ENCODE peak calls at places on chromosomes 6 and 20, in ten cellular contexts. One of them, this sample, is unnamed.

GRCh38 chr6:156910938-156911337 is 133.8 kb downstream of the ARID1B start:
- DNase-seq in effector memory CD4-positive, alpha-beta T cell: no peak
- DNase-seq in stomach: no peak
- DNase-seq in transverse colon: no peak
- DNase-seq in ascending aorta: no peak
- DNase-seq in HAP-1: no peak
- DNase-seq in RWPE2: no peak
- DNase-seq in heart right ventricle: no peak
- DNase-seq in choroid plexus epithelial cell: peak
- DNase-seq in Panc1: no peak
- DNase-seq in this sample: no peak

GRCh38 chr20:37986873-37987601 is 46.2 kb downstream of the TTI1 start:
- DNase-seq in choroid plexus epithelial cell: no peak
- DNase-seq in HAP-1: peak
- DNase-seq in Panc1: no peak
- DNase-seq in heart right ventricle: peak
- DNase-seq in transverse colon: peak
- DNase-seq in stomach: peak
- DNase-seq in ascending aorta: peak
- DNase-seq in RWPE2: no peak
- DNase-seq in effector memory CD4-positive, alpha-beta T cell: no peak
- DNase-seq in this sample: no peak

GRCh38 chr6:27471365-27472115 is 1.4 kb downstream of the ZNF184 start:
- DNase-seq in HAP-1: peak
- DNase-seq in choroid plexus epithelial cell: peak
- DNase-seq in heart right ventricle: no peak
- DNase-seq in transverse colon: no peak
- DNase-seq in RWPE2: no peak
- DNase-seq in Panc1: no peak
- DNase-seq in effector memory CD4-positive, alpha-beta T cell: no peak
- DNase-seq in ascending aorta: no peak
- DNase-seq in stomach: no peak
- DNase-seq in this sample: no peak

GRCh38 chr6:125639621-125640020 is 109.8 kb upstream of the HEY2 start:
- DNase-seq in choroid plexus epithelial cell: no peak
- DNase-seq in effector memory CD4-positive, alpha-beta T cell: no peak
- DNase-seq in Panc1: no peak
- DNase-seq in stomach: no peak
- DNase-seq in HAP-1: no peak
- DNase-seq in transverse colon: no peak
- DNase-seq in ascending aorta: no peak
- DNase-seq in heart right ventricle: no peak
- DNase-seq in RWPE2: no peak
- DNase-seq in this sample: no peak

GRCh38 chr20:61933481-61933950 is 132.2 kb downstream of the TAF4 start:
- DNase-seq in heart right ventricle: peak
- DNase-seq in transverse colon: no peak
- DNase-seq in stomach: no peak
- DNase-seq in choroid plexus epithelial cell: no peak
- DNase-seq in ascending aorta: no peak
- DNase-seq in HAP-1: no peak
- DNase-seq in RWPE2: peak
- DNase-seq in effector memory CD4-positive, alpha-beta T cell: no peak
- DNase-seq in Panc1: no peak
- DNase-seq in this sample: no peak

GRCh38 chr6:50822078-50822476 is 3.4 kb downstream of the TFAP2B start:
- DNase-seq in heart right ventricle: no peak
- DNase-seq in choroid plexus epithelial cell: no peak
- DNase-seq in HAP-1: no peak
- DNase-seq in effector memory CD4-positive, alpha-beta T cell: no peak
- DNase-seq in Panc1: no peak
- DNase-seq in RWPE2: no peak
- DNase-seq in ascending aorta: no peak
- DNase-seq in stomach: no peak
- DNase-seq in transverse colon: no peak
- DNase-seq in this sample: no peak

GRCh38 chr6:16473908-16474791 is 235.8 kb downstream of the GMPR start:
- DNase-seq in HAP-1: no peak
- DNase-seq in stomach: no peak
- DNase-seq in transverse colon: no peak
- DNase-seq in Panc1: no peak
- DNase-seq in ascending aorta: no peak
- DNase-seq in effector memory CD4-positive, alpha-beta T cell: no peak
- DNase-seq in RWPE2: no peak
- DNase-seq in choroid plexus epithelial cell: no peak
- DNase-seq in heart right ventricle: no peak
- DNase-seq in this sample: no peak

GRCh38 chr6:47135772-47136171 is 93.6 kb upstream of the ADGRF1 start:
- DNase-seq in transverse colon: no peak
- DNase-seq in HAP-1: no peak
- DNase-seq in RWPE2: no peak
- DNase-seq in effector memory CD4-positive, alpha-beta T cell: no peak
- DNase-seq in Panc1: peak
- DNase-seq in ascending aorta: no peak
- DNase-seq in choroid plexus epithelial cell: peak
- DNase-seq in heart right ventricle: no peak
- DNase-seq in stomach: no peak
- DNase-seq in this sample: peak

GRCh38 chr6:103672169-103672568 is 1187.5 kb downstream of the HACE1 start:
- DNase-seq in HAP-1: no peak
- DNase-seq in ascending aorta: no peak
- DNase-seq in choroid plexus epithelial cell: peak
- DNase-seq in stomach: no peak
- DNase-seq in effector memory CD4-positive, alpha-beta T cell: no peak
- DNase-seq in transverse colon: no peak
- DNase-seq in Panc1: no peak
- DNase-seq in heart right ventricle: no peak
- DNase-seq in RWPE2: no peak
- DNase-seq in this sample: no peak

GRCh38 chr20:15241696-15242095 is 904.3 kb upstream of the FLRT3 start:
- DNase-seq in heart right ventricle: no peak
- DNase-seq in Panc1: no peak
- DNase-seq in choroid plexus epithelial cell: peak
- DNase-seq in stomach: no peak
- DNase-seq in HAP-1: no peak
- DNase-seq in RWPE2: no peak
- DNase-seq in transverse colon: no peak
- DNase-seq in effector memory CD4-positive, alpha-beta T cell: no peak
- DNase-seq in ascending aorta: no peak
- DNase-seq in this sample: no peak

GRCh38 chr20:12064540-12064939 is 146.8 kb downstream of the BTBD3 start:
- DNase-seq in ascending aorta: no peak
- DNase-seq in effector memory CD4-positive, alpha-beta T cell: no peak
- DNase-seq in HAP-1: no peak
- DNase-seq in Panc1: no peak
- DNase-seq in RWPE2: no peak
- DNase-seq in stomach: no peak
- DNase-seq in transverse colon: no peak
- DNase-seq in heart right ventricle: no peak
- DNase-seq in choroid plexus epithelial cell: no peak
- DNase-seq in this sample: no peak

GRCh38 chr20:50450961-50451752 is 59.0 kb upstream of the PTPN1 start:
- DNase-seq in choroid plexus epithelial cell: peak
- DNase-seq in Panc1: no peak
- DNase-seq in stomach: peak
- DNase-seq in RWPE2: no peak
- DNase-seq in effector memory CD4-positive, alpha-beta T cell: no peak
- DNase-seq in transverse colon: peak
- DNase-seq in HAP-1: no peak
- DNase-seq in heart right ventricle: no peak
- DNase-seq in ascending aorta: no peak
- DNase-seq in this sample: peak

GRCh38 chr6:5081182-5081581 is 4.0 kb upstream of the PPP1R3G start:
- DNase-seq in choroid plexus epithelial cell: no peak
- DNase-seq in heart right ventricle: no peak
- DNase-seq in effector memory CD4-positive, alpha-beta T cell: no peak
- DNase-seq in HAP-1: no peak
- DNase-seq in Panc1: no peak
- DNase-seq in stomach: no peak
- DNase-seq in ascending aorta: no peak
- DNase-seq in RWPE2: no peak
- DNase-seq in transverse colon: no peak
- DNase-seq in this sample: no peak

GRCh38 chr20:62952373-62953166 is at the start of gene SLC17A9:
- DNase-seq in effector memory CD4-positive, alpha-beta T cell: peak
- DNase-seq in stomach: peak
- DNase-seq in Panc1: no peak
- DNase-seq in HAP-1: peak
- DNase-seq in choroid plexus epithelial cell: no peak
- DNase-seq in RWPE2: peak
- DNase-seq in transverse colon: peak
- DNase-seq in heart right ventricle: peak
- DNase-seq in ascending aorta: peak
- DNase-seq in this sample: peak

GRCh38 chr20:46058656-46059281 is 29.8 kb downstream of the SLC12A5 start:
- DNase-seq in effector memory CD4-positive, alpha-beta T cell: no peak
- DNase-seq in RWPE2: peak
- DNase-seq in ascending aorta: no peak
- DNase-seq in HAP-1: no peak
- DNase-seq in stomach: no peak
- DNase-seq in choroid plexus epithelial cell: no peak
- DNase-seq in heart right ventricle: no peak
- DNase-seq in transverse colon: no peak
- DNase-seq in Panc1: no peak
- DNase-seq in this sample: no peak
- H3K4me3 ChIP-seq in effector memory CD4-positive, alpha-beta T cell: peak
- H3K4me3 ChIP-seq in RWPE2: no peak
- H3K4me3 ChIP-seq in ascending aorta: peak
- H3K4me3 ChIP-seq in HAP-1: no peak
- H3K4me3 ChIP-seq in stomach: peak
- H3K4me3 ChIP-seq in choroid plexus epithelial cell: peak
- H3K4me3 ChIP-seq in heart right ventricle: peak
- H3K4me3 ChIP-seq in transverse colon: no peak
- H3K4me3 ChIP-seq in Panc1: no peak
- H3K4me3 ChIP-seq in this sample: no peak

DNA sequence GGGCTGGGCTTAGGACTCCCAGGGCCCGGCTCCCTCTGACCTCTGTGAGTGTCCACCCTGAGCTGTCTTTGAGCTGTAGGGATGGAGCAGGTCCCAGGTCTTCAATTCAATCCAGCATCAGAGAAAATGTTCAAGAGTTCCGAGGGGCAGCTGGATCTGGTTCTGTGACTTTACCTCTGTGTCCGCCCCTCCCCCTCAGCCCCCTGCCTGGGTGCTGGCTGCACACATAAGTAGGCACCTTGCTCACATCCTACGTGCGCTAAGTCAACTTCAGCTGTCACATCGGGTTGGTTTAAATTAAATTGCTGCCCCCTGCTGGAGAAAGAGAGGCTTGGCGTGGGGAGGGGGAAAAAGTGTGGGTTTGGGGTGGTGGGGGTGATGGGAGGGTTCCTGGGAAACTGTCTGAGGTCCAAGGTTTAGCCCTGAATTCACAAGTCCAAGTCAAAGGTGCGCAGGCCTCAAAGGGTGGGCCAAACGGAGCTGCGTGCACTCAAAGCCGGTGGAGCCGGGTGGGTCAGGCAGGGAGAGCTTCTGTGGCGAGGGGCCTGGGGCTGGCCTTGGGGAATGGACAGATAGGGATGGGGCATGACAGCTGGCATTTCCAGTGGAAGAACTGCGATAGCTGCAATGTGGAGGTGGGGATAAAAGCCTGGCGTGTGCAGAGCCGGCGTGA is 3.0 kb downstream of the WFDC5 start:
- DNase-seq in effector memory CD4-positive, alpha-beta T cell: no peak
- DNase-seq in Panc1: no peak
- DNase-seq in ascending aorta: no peak
- DNase-seq in HAP-1: no peak
- DNase-seq in transverse colon: no peak
- DNase-seq in RWPE2: peak
- DNase-seq in heart right ventricle: no peak
- DNase-seq in choroid plexus epithelial cell: peak
- DNase-seq in stomach: no peak
- DNase-seq in this sample: no peak
- H3K4me3 ChIP-seq in effector memory CD4-positive, alpha-beta T cell: no peak
- H3K4me3 ChIP-seq in Panc1: no peak
- H3K4me3 ChIP-seq in ascending aorta: no peak
- H3K4me3 ChIP-seq in HAP-1: no peak
- H3K4me3 ChIP-seq in transverse colon: no peak
- H3K4me3 ChIP-seq in RWPE2: no peak
- H3K4me3 ChIP-seq in heart right ventricle: no peak
- H3K4me3 ChIP-seq in choroid plexus epithelial cell: no peak
- H3K4me3 ChIP-seq in stomach: no peak
- H3K4me3 ChIP-seq in this sample: no peak

DNA sequence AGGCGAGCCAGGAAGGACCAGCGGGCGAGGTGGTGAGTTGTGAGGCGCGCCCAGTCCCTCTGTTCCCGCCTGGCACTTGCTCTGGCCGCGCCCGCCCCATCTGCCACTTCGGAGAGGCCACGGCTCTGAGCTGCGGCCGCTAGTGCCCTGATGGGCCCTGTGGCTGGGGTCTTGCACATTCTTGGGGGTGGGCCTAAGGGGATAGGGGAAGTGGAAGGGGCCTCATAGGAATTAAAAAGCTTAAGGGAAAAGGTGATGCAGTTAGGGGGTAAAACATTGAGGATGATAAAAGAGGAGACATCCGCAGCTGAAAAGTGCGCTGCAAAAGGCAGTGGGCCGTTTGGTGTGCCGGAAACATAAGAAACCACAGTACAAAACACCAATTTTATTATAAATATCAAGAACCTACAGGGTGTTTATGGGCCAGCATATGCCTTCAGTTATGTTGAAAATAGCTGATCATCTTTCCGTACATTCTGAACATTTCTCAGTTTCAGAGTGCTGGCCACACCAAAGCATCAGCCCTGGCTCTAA is 1.1 kb upstream of the PSMB8 start:
- DNase-seq in Panc1: no peak
- DNase-seq in effector memory CD4-positive, alpha-beta T cell: no peak
- DNase-seq in ascending aorta: no peak
- DNase-seq in choroid plexus epithelial cell: no peak
- DNase-seq in stomach: no peak
- DNase-seq in HAP-1: no peak
- DNase-seq in transverse colon: no peak
- DNase-seq in heart right ventricle: no peak
- DNase-seq in RWPE2: no peak
- DNase-seq in this sample: no peak
- H3K4me3 ChIP-seq in Panc1: peak
- H3K4me3 ChIP-seq in effector memory CD4-positive, alpha-beta T cell: peak
- H3K4me3 ChIP-seq in ascending aorta: peak
- H3K4me3 ChIP-seq in choroid plexus epithelial cell: peak
- H3K4me3 ChIP-seq in stomach: peak
- H3K4me3 ChIP-seq in HAP-1: peak
- H3K4me3 ChIP-seq in transverse colon: no peak
- H3K4me3 ChIP-seq in heart right ventricle: peak
- H3K4me3 ChIP-seq in RWPE2: peak
- H3K4me3 ChIP-seq in this sample: no peak

DNA sequence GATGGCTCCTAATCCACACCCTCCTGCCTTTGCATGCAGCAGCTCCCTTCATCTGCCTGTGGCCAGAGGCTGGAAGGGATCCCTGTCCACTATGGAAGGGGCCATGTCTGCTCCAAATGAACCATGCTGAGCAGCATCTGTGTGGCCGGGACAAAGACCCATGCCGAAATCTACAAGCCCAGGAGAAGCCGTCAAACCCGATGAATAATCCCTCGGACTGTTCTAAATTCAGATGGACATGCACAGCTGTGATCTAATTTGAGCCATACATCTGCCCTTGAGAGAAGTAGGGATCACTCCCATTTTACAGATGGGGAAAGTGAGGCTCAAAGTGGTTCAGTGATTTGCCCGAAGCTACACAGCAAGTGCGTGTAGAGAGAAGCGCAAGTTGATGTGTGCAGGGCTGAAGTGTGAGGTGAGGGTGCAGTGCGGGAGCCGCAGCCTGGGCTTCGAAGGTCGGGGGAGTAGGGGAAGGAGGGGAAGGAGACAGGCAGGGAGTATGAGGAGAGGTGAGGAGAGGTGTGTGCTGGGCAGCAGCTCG is 22.6 kb upstream of the CDH22 start:
- DNase-seq in transverse colon: no peak
- DNase-seq in stomach: no peak
- DNase-seq in Panc1: no peak
- DNase-seq in effector memory CD4-positive, alpha-beta T cell: no peak
- DNase-seq in HAP-1: no peak
- DNase-seq in heart right ventricle: no peak
- DNase-seq in choroid plexus epithelial cell: no peak
- DNase-seq in RWPE2: no peak
- DNase-seq in ascending aorta: no peak
- DNase-seq in this sample: no peak
- H3K4me3 ChIP-seq in transverse colon: no peak
- H3K4me3 ChIP-seq in stomach: no peak
- H3K4me3 ChIP-seq in Panc1: no peak
- H3K4me3 ChIP-seq in effector memory CD4-positive, alpha-beta T cell: no peak
- H3K4me3 ChIP-seq in HAP-1: no peak
- H3K4me3 ChIP-seq in heart right ventricle: no peak
- H3K4me3 ChIP-seq in choroid plexus epithelial cell: no peak
- H3K4me3 ChIP-seq in RWPE2: no peak
- H3K4me3 ChIP-seq in ascending aorta: no peak
- H3K4me3 ChIP-seq in this sample: no peak